ENCODE peak calls at places on chromosomes 16 and 17, in eight cellular contexts. V is HTR-8/SVneo; L is NCI-H1092 treated with DMSO at 0.1 percent for 48 hours; U is activated CD4-positive, alpha-beta T cell treated with anti-CD3 and anti-CD28 coated beads, Interleukin-2, amount 50 U/mL, for 48 hours; I is HAP-1; R is GM13977; Y is heart right ventricle; B is A549. C is an unnamed sample.

GRCh38 chr16:57081744-57082143 is 10.6 kb upstream of the CPNE2 start:
- DNase-seq in V (no peak), L (no peak), U (no peak), I (no peak), R (no peak), Y (no peak), B (no peak), C (no peak)

GRCh38 chr17:82030470-82031302 is 792 bp upstream of the RAC3 start:
- DNase-seq in V (peak), L (peak), U (peak), I (peak), R (peak), Y (peak), B (peak), C (peak)

GRCh38 chr16:15608398-15609285 is 34.3 kb downstream of the MARF1 start:
- DNase-seq in V (no peak), L (no peak), U (no peak), I (no peak), R (no peak), Y (no peak), B (no peak), C (peak)

GRCh38 chr17:17256316-17256715 is 19.3 kb upstream of the FLCN start:
- DNase-seq in V (no peak), L (no peak), U (no peak), I (no peak), R (no peak), Y (no peak), B (no peak), C (no peak)

GRCh38 chr17:78484300-78485159 is 92.7 kb downstream of the DNAH17 start:
- DNase-seq in V (no peak), L (no peak), U (peak), I (peak), R (peak), Y (no peak), B (peak), C (peak)

GRCh38 chr16:22220076-22220453 is 14.0 kb downstream of the EEF2K start:
- DNase-seq in V (no peak), L (no peak), U (no peak), I (no peak), R (no peak), Y (peak), B (no peak), C (no peak)

GRCh38 chr17:76515291-76515949 is 14.2 kb upstream of the RHBDF2 start:
- DNase-seq in V (no peak), L (no peak), U (peak), I (no peak), R (peak), Y (peak), B (no peak), C (no peak)

GRCh38 chr17:42221886-42222745 is 27.8 kb upstream of the GHDC start:
- DNase-seq in V (peak), L (peak), U (peak), I (peak), R (peak), Y (no peak), B (peak), C (peak)

GRCh38 chr17:68981288-68981687 is 26.1 kb upstream of the ABCA8 start:
- DNase-seq in V (peak), L (no peak), U (no peak), I (no peak), R (no peak), Y (no peak), B (no peak), C (no peak)

GRCh38 chr16:21281698-21282389 is 3.8 kb upstream of the CRYM start:
- DNase-seq in V (no peak), L (no peak), U (no peak), I (no peak), R (no peak), Y (no peak), B (no peak), C (no peak)

GRCh38 chr17:3574231-3574630 is 16.6 kb upstream of the TRPV3 start:
- DNase-seq in V (no peak), L (no peak), U (no peak), I (no peak), R (no peak), Y (no peak), B (no peak), C (no peak)

GRCh38 chr17:20009052-20009301 is 182 bp upstream of the SPECC1 start:
- DNase-seq in V (no peak), L (no peak), U (no peak), I (no peak), R (no peak), Y (no peak), B (peak), C (no peak)

GRCh38 chr16:56635441-56635967 is 3.0 kb upstream of the MT1A start:
- DNase-seq in V (no peak), L (no peak), U (no peak), I (no peak), R (no peak), Y (no peak), B (no peak), C (no peak)

GRCh38 chr16:31141489-31142108 is 6.1 kb upstream of the PRSS8 start:
- DNase-seq in V (no peak), L (no peak), U (no peak), I (peak), R (no peak), Y (peak), B (no peak), C (no peak)

GRCh38 chr17:53191878-53192277 is 630.8 kb upstream of the KIF2B start:
- DNase-seq in V (no peak), L (no peak), U (no peak), I (no peak), R (no peak), Y (no peak), B (no peak), C (no peak)